ENCODE peak calls at places on chromosomes 2 and 18, in four cellular contexts. One of them, this sample, is unnamed.

GRCh38 chr2:100136310-100136709 is 6.1 kb downstream of the AFF3 start:
- DNase-seq in left lobe of liver: no peak
- DNase-seq in amniotic stem cell: no peak
- DNase-seq in stimulated activated naive CD4-positive, alpha-beta T cell: no peak
- DNase-seq in this sample: no peak

GRCh38 chr2:37795456-37795855 is 124.0 kb upstream of the CDC42EP3 start:
- DNase-seq in left lobe of liver: no peak
- DNase-seq in amniotic stem cell: no peak
- DNase-seq in stimulated activated naive CD4-positive, alpha-beta T cell: no peak
- DNase-seq in this sample: no peak

GRCh38 chr2:232655392-232655791 is 22.0 kb downstream of the EFHD1 start:
- DNase-seq in left lobe of liver: peak; percentile 74
- DNase-seq in amniotic stem cell: no peak
- DNase-seq in stimulated activated naive CD4-positive, alpha-beta T cell: no peak
- DNase-seq in this sample: no peak

GRCh38 chr2:134335601-134336000 is 81.7 kb downstream of the MGAT5 start:
- DNase-seq in left lobe of liver: no peak
- DNase-seq in amniotic stem cell: no peak
- DNase-seq in stimulated activated naive CD4-positive, alpha-beta T cell: no peak
- DNase-seq in this sample: no peak

GRCh38 chr2:50956886-50957285 is 75.0 kb downstream of the NRXN1 start:
- DNase-seq in left lobe of liver: no peak
- DNase-seq in amniotic stem cell: no peak
- DNase-seq in stimulated activated naive CD4-positive, alpha-beta T cell: no peak
- DNase-seq in this sample: no peak

GRCh38 chr2:126970583-126970982 is 71.9 kb downstream of the TEX51 start:
- DNase-seq in left lobe of liver: no peak
- DNase-seq in amniotic stem cell: no peak
- DNase-seq in stimulated activated naive CD4-positive, alpha-beta T cell: no peak
- DNase-seq in this sample: no peak

GRCh38 chr2:85588218-85589044 is 4.2 kb downstream of the VAMP5 start:
- DNase-seq in left lobe of liver: no peak
- DNase-seq in amniotic stem cell: no peak
- DNase-seq in stimulated activated naive CD4-positive, alpha-beta T cell: no peak
- DNase-seq in this sample: no peak

GRCh38 chr18:57931038-57931437 is 113.0 kb upstream of the NEDD4L start:
- DNase-seq in left lobe of liver: no peak
- DNase-seq in amniotic stem cell: no peak
- DNase-seq in stimulated activated naive CD4-positive, alpha-beta T cell: no peak
- DNase-seq in this sample: no peak

GRCh38 chr2:166126014-166126639 is 1.7 kb downstream of the SCN1A start:
- DNase-seq in left lobe of liver: no peak
- DNase-seq in amniotic stem cell: no peak
- DNase-seq in stimulated activated naive CD4-positive, alpha-beta T cell: no peak
- DNase-seq in this sample: no peak